ENCODE peak calls at places on chromosomes 16 and 17, in five cellular contexts. L, M, F, K and V are unnamed samples. For H3K9me3, the result is how much of the 10 kb centered on the place peaks cover.

GRCh38 chr16:86931410-86931941 is 353.1 kb downstream of the FOXL1 start:
- DNase-seq in M (peak), K (peak), F (no peak), L (peak), V (peak)

GRCh38 chr17:48609754-48610281 is 999 bp downstream of the HOXB7 start:
- DNase-seq in K (no peak), M (no peak), L (no peak), F (peak), V (no peak)

GRCh38 chr16:11414815-11415775 is 69.8 kb downstream of the RMI2 start:
- DNase-seq in K (no peak), F (no peak), L (no peak), M (no peak), V (no peak)

GRCh38 chr17:18186271-18186982 is 2.8 kb downstream of the ALKBH5 start:
- DNase-seq in F (no peak), K (no peak), M (peak), L (no peak), V (no peak)

GRCh38 chr16:48596326-48596725 is 13.7 kb downstream of the N4BP1 start:
- DNase-seq in L (no peak), M (no peak), F (no peak), K (no peak), V (no peak)

GRCh38 chr17:75159196-75160031 is 5.1 kb upstream of the JPT1 start:
- DNase-seq in L (no peak), F (no peak), K (no peak), M (no peak), V (no peak)

GRCh38 chr16:17368951-17369350 is 101.8 kb downstream of the XYLT1 start:
- DNase-seq in F (no peak), K (no peak), M (no peak), L (no peak), V (no peak)

GRCh38 chr16:57863434-57864160 is 61.3 kb upstream of the KIFC3 start:
- DNase-seq in F (peak), L (peak), K (peak), M (peak), V (peak)

GRCh38 chr16:8928467-8928957 is 35.2 kb downstream of the USP7 start:
- DNase-seq in M (no peak), K (no peak), F (no peak), L (no peak), V (peak)

GRCh38 chr16:47377156-47377555 is 83.7 kb downstream of the ITFG1 start:
- DNase-seq in F (no peak), L (no peak), M (no peak), K (no peak), V (peak)

GRCh38 chr17:73045722-73046121 is 46.8 kb downstream of the SLC39A11 start:
- DNase-seq in K (no peak), F (no peak), M (no peak), L (no peak), V (no peak)

GRCh38 chr17:49583889-49584288 is 8.2 kb downstream of the NXPH3 start:
- DNase-seq in F (no peak), M (no peak), K (no peak), L (no peak), V (no peak)

GRCh38 chr16:88454315-88455057 is 1.4 kb downstream of the ZFPM1 start:
- DNase-seq in M (no peak), K (no peak), L (peak), F (peak), V (no peak)

GRCh38 chr16:10616744-10617640 is 36.6 kb upstream of the EMP2 start:
- DNase-seq in F (peak), L (peak), K (peak), M (peak), V (no peak)

GRCh38 chr17:66950325-66950724 is 14.2 kb upstream of the CACNG4 start:
- DNase-seq in M (no peak), F (no peak), L (no peak), K (no peak), V (no peak)

GRCh38 chr17:45225964-45226530 is 4.4 kb downstream of the FMNL1 start:
- DNase-seq in F (peak), L (peak), K (peak), M (peak), V (no peak)

GRCh38 chr16:77059441-77059840 is 131.5 kb upstream of the MON1B start:
- DNase-seq in L (no peak), F (no peak), M (no peak), K (no peak), V (no peak)

GRCh38 chr17:65260626-65261025 is 123.5 kb downstream of the RGS9 start:
- DNase-seq in L (no peak), K (no peak), F (no peak), M (no peak), V (no peak)

GRCh38 chr17:28541439-28541838 is 11.0 kb downstream of the UNC119 start:
- DNase-seq in M (no peak), L (no peak), F (no peak), K (no peak), V (no peak)

DNA sequence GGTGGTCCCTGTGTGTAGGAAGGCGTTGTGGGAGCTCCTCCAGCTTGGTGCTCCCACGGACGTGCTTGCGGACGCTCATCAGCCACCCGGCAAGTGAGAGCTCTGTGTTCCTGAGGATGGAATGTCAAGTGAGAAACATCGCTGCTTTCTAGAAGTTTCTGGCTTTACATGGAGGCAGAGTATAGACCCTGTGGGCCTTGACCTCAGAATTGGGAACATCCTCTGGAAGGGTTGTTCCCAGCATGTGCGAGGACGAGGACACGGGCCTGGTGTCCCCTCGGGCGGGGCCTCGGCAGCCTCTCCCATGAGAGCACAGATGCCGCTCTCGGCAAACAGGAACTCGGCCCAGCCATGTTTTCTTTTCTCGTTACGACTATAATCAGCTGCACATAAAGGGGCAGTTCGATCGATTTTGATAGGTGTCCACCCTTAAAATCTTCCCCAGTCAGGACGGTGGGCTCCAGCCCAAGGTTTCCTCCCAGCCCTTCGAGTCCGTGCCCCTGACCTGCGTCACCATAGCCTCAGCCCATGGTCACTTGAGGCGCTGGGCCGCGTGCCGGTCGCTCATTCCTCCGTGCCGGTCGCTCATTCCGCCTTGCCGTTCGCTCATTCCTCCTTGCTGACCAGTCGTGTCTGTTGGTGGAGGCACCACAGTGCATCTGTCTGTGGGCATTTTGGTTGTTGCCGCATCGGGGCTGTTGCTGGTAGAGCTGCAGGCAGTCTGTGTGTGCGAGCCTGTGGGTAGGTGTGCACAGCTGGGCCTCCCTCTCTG is 91.3 kb upstream of the ZNF750 start:
- DNase-seq in M (no peak), K (peak), F (no peak), L (no peak), V (no peak)
- H3K4me3 ChIP-seq in M (no peak), K (no peak), F (no peak), L (no peak), V (no peak)

DNA sequence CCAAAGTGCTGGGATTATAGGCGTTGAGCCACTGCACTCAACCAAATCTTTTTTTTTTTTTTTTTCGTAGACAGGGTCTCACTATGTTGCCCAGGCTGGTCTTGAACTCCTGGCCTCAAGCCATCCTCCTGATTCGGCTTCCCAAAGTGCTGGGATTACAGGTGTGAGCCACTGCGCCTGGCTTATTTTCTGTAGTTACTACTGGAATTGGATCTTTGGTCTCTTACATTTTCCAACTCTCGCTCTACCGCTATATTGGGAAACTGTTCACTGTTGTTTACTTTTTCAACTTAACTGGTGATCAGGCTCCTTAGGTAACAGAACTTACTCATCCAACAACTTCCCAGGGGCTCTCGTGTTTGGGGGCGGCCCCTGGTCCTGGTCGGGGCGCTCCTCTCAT is 14.1 kb downstream of the ZNF200 start:
- DNase-seq in F (no peak), L (no peak), M (no peak), K (no peak), V (no peak)
- H3K9me3 ChIP-seq in F (under half), L (half or more), M (half or more), K (under half), V (under half)

GRCh38 chr17:42111901-42112551 is 488 bp downstream of the DHX58 start:
- DNase-seq in L (peak), K (no peak), M (no peak), F (peak), V (no peak)
- H3K4me3 ChIP-seq in L (peak), K (peak), M (peak), F (no peak), V (peak)

DNA sequence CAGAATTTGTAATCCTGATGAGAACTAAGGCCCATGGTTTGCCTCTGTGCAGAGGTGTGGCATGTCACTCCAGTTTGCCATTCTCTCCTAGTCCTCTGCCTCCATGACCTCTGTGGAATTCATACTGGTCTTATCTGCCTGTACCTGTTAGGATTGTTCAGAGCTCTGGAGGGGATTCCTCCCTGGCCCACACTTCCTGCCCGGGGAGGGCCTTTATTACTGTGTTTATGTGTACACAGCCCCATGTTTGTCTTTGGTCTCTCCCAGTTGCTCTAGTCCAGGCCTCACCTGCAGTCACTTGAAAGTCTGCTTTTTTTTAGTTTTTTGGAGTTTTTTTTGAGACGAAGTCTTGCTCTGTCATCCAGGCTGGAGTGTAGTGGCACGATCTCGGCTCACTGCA is 36.4 kb downstream of the RHBDL3 start:
- DNase-seq in M (no peak), K (no peak), L (no peak), F (no peak), V (no peak)
- H3K9me3 ChIP-seq in M (under half), K (under half), L (under half), F (under half), V (under half)

GRCh38 chr17:60141111-60142018 is 8.4 kb upstream of the CA4 start:
- DNase-seq in M (no peak), L (no peak), F (peak), K (no peak), V (no peak)
- H3K4me3 ChIP-seq in M (no peak), L (no peak), F (peak), K (no peak), V (no peak)

GRCh38 chr17:22695228-22695619 is 1002.9 kb downstream of the KCNJ18 start:
- DNase-seq in K (no peak), M (no peak), F (no peak), L (no peak), V (no peak)

GRCh38 chr17:22692066-22692800 is 999.9 kb downstream of the KCNJ18 start:
- DNase-seq in F (no peak), L (no peak), K (peak), M (no peak), V (no peak)

GRCh38 chr17:22692801-22693171 is 1000.5 kb downstream of the KCNJ18 start:
- DNase-seq in M (no peak), F (no peak), L (no peak), K (peak), V (no peak)

GRCh38 chr17:22694362-22695227 is 1002.3 kb downstream of the KCNJ18 start:
- DNase-seq in M (no peak), L (no peak), K (no peak), F (peak), V (no peak)
- H3K9me3 ChIP-seq in M (under half), L (half or more), K (under half), F (half or more), V (under half)

GRCh38 chr17:2414665-2415064 is 13.8 kb upstream of the MNT start:
- DNase-seq in F (no peak), M (no peak), L (no peak), K (no peak), V (no peak)
- H3K4me3 ChIP-seq in F (no peak), M (no peak), L (no peak), K (no peak), V (no peak)

GRCh38 chr17:5181509-5182305 is 10.0 kb downstream of the ZNF594 start:
- DNase-seq in M (no peak), F (peak), K (no peak), L (no peak), V (no peak)

GRCh38 chr17:5183410-5183793 is 8.3 kb downstream of the ZNF594 start:
- DNase-seq in L (no peak), K (no peak), M (no peak), F (no peak), V (no peak)

GRCh38 chr17:5182597-5183409 is 8.9 kb downstream of the ZNF594 start:
- DNase-seq in K (no peak), L (no peak), M (no peak), F (no peak), V (no peak)

GRCh38 chr17:5184284-5184683 is 7.4 kb downstream of the ZNF594 start:
- DNase-seq in M (no peak), L (no peak), K (no peak), F (peak), V (no peak)

GRCh38 chr17:5179003-5179402 is 12.7 kb downstream of the ZNF594 start:
- DNase-seq in M (no peak), L (no peak), F (no peak), K (no peak), V (no peak)
- H3K9me3 ChIP-seq in M (half or more), L (half or more), F (half or more), K (under half), V (half or more)

DNA sequence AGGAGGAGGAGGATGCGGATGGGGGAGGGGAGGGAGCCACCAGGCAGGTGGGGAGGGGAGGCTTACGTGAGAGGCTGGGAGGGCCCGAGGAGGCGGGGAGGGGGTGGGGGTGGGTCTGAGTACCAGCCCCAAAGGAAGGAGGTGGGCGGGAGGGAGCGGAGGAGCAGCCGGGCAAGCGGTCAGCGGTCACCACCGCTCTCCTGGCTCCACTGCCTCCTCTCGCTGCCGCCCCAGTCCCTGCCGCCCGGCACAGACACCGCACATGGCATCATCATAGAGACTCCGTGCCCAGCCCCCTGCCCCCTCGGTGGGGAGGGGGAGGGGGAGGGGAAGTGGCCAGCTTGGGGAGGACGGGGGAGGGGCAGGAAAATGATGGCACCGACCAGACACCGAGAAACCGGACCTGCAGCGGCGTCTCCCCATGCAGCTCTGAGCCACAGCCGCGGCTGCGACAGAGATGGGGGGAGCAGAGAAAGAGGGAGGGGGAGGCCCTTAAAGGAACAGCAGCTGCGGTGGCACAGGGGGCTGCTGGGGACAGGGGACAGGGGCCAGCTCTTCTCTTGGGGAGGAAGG is at the start of gene TLCD3B:
- DNase-seq in M (no peak), K (no peak), L (no peak), F (peak), V (no peak)
- H3K4me3 ChIP-seq in M (no peak), K (no peak), L (no peak), F (peak), V (peak)